ENCODE peak calls at places on chromosomes 1 and 21, in five cellular contexts. One of them, this sample, is unnamed.

GRCh38 chr1:64874664-64875063 is 91.7 kb downstream of the JAK1 start:
- DNase-seq in mesothelial cell of epicardium: no peak
- DNase-seq in colonic mucosa: no peak
- DNase-seq in gastrocnemius medialis: no peak
- DNase-seq in psoas muscle: no peak
- DNase-seq in this sample: no peak

GRCh38 chr1:244836135-244836521 is 670 bp downstream of the COX20 start:
- DNase-seq in colonic mucosa: peak; percentile 42
- DNase-seq in mesothelial cell of epicardium: no peak
- DNase-seq in psoas muscle: no peak
- DNase-seq in gastrocnemius medialis: no peak
- DNase-seq in this sample: peak; percentile 16

GRCh38 chr1:114272593-114272992 is 118.9 kb upstream of the SYT6 start:
- DNase-seq in colonic mucosa: no peak
- DNase-seq in psoas muscle: no peak
- DNase-seq in gastrocnemius medialis: no peak
- DNase-seq in mesothelial cell of epicardium: no peak
- DNase-seq in this sample: no peak

GRCh38 chr1:170145691-170146676 is at the start of gene NTMT2:
- DNase-seq in colonic mucosa: no peak
- DNase-seq in psoas muscle: no peak
- DNase-seq in mesothelial cell of epicardium: no peak
- DNase-seq in gastrocnemius medialis: no peak
- DNase-seq in this sample: no peak

GRCh38 chr1:225642177-225642576 is 10.7 kb downstream of the ENAH start:
- DNase-seq in gastrocnemius medialis: no peak
- DNase-seq in mesothelial cell of epicardium: no peak
- DNase-seq in colonic mucosa: no peak
- DNase-seq in psoas muscle: no peak
- DNase-seq in this sample: no peak

GRCh38 chr1:23100074-23100748 is 68.4 kb downstream of the LUZP1 start:
- DNase-seq in mesothelial cell of epicardium: no peak
- DNase-seq in colonic mucosa: no peak
- DNase-seq in gastrocnemius medialis: peak; percentile 25
- DNase-seq in psoas muscle: no peak
- DNase-seq in this sample: no peak

GRCh38 chr1:9503001-9503675 is 36.1 kb upstream of the SLC25A33 start:
- DNase-seq in mesothelial cell of epicardium: no peak
- DNase-seq in colonic mucosa: no peak
- DNase-seq in gastrocnemius medialis: peak; percentile 96
- DNase-seq in psoas muscle: peak; percentile 54
- DNase-seq in this sample: no peak

GRCh38 chr1:167644551-167644950 is 14.5 kb downstream of the RCSD1 start:
- DNase-seq in colonic mucosa: no peak
- DNase-seq in gastrocnemius medialis: no peak
- DNase-seq in mesothelial cell of epicardium: no peak
- DNase-seq in psoas muscle: no peak
- DNase-seq in this sample: no peak

GRCh38 chr1:61753998-61754508 is 11.8 kb downstream of the PATJ start:
- DNase-seq in gastrocnemius medialis: no peak
- DNase-seq in mesothelial cell of epicardium: no peak
- DNase-seq in psoas muscle: no peak
- DNase-seq in colonic mucosa: no peak
- DNase-seq in this sample: no peak

GRCh38 chr1:221801773-221802516 is 60.1 kb upstream of the DUSP10 start:
- DNase-seq in psoas muscle: no peak
- DNase-seq in colonic mucosa: no peak
- DNase-seq in gastrocnemius medialis: no peak
- DNase-seq in mesothelial cell of epicardium: no peak
- DNase-seq in this sample: no peak

GRCh38 chr1:8674912-8675311 is 142.5 kb downstream of the RERE start:
- DNase-seq in gastrocnemius medialis: no peak
- DNase-seq in mesothelial cell of epicardium: no peak
- DNase-seq in psoas muscle: no peak
- DNase-seq in colonic mucosa: no peak
- DNase-seq in this sample: no peak

GRCh38 chr1:18978706-18979105 is 22.2 kb upstream of the IFFO2 start:
- DNase-seq in colonic mucosa: no peak
- DNase-seq in mesothelial cell of epicardium: no peak
- DNase-seq in psoas muscle: no peak
- DNase-seq in gastrocnemius medialis: peak; percentile 24
- DNase-seq in this sample: no peak

GRCh38 chr21:42262826-42263225 is 43.9 kb downstream of the ABCG1 start:
- DNase-seq in colonic mucosa: peak; percentile 46
- DNase-seq in gastrocnemius medialis: peak; percentile 56
- DNase-seq in mesothelial cell of epicardium: no peak
- DNase-seq in psoas muscle: peak; percentile 83
- DNase-seq in this sample: no peak

GRCh38 chr1:248622491-248623106 is 12.3 kb downstream of the OR2T11 start:
- DNase-seq in psoas muscle: no peak
- DNase-seq in mesothelial cell of epicardium: no peak
- DNase-seq in gastrocnemius medialis: no peak
- DNase-seq in colonic mucosa: no peak
- DNase-seq in this sample: peak; percentile 67
- TF ChIP-seq CTCF in psoas muscle: peak; percentile 52
- TF ChIP-seq CTCF in mesothelial cell of epicardium: peak; percentile 15
- TF ChIP-seq CTCF in gastrocnemius medialis: no peak
- TF ChIP-seq CTCF in colonic mucosa: peak; percentile 50
- TF ChIP-seq CTCF in this sample: peak; percentile 27

GRCh38 chr1:165494949-165495810 is 48.6 kb upstream of the LRRC52 start:
- DNase-seq in mesothelial cell of epicardium: no peak
- DNase-seq in colonic mucosa: no peak
- DNase-seq in gastrocnemius medialis: no peak
- DNase-seq in psoas muscle: no peak
- DNase-seq in this sample: no peak

GRCh38 chr1:165490175-165490574 is 45.2 kb upstream of the RXRG start:
- DNase-seq in gastrocnemius medialis: no peak
- DNase-seq in mesothelial cell of epicardium: no peak
- DNase-seq in psoas muscle: peak; percentile 21
- DNase-seq in colonic mucosa: no peak
- DNase-seq in this sample: no peak

GRCh38 chr1:165496493-165496892 is 47.3 kb upstream of the LRRC52 start:
- DNase-seq in colonic mucosa: no peak
- DNase-seq in mesothelial cell of epicardium: no peak
- DNase-seq in gastrocnemius medialis: no peak
- DNase-seq in psoas muscle: no peak
- DNase-seq in this sample: no peak

GRCh38 chr1:165495811-165496143 is 48.0 kb upstream of the LRRC52 start:
- DNase-seq in psoas muscle: no peak
- DNase-seq in colonic mucosa: no peak
- DNase-seq in mesothelial cell of epicardium: no peak
- DNase-seq in gastrocnemius medialis: no peak
- DNase-seq in this sample: no peak

DNA sequence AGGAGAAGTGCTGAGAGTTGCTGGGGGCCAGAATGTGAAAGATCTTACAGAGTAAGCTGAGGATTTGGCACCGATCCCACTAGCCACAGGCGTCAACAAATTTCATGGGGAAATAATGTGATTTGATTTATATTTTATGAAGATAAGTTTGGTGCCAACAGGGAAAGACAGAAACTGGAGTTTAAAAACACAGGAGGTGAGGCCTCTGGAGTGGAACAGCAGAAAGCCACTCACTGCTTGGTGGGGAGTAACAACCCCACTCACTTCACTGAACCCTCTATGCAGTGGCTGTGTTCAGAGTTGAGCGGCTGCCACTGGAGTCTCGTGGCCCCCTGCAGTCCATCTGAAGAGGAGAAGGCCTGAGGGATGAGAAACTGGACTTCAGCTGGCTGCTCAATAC is 47.9 kb upstream of the RXRG start:
- DNase-seq in colonic mucosa: no peak
- DNase-seq in mesothelial cell of epicardium: no peak
- DNase-seq in gastrocnemius medialis: no peak
- DNase-seq in psoas muscle: no peak
- DNase-seq in this sample: no peak
- TF ChIP-seq CTCF in colonic mucosa: no peak
- TF ChIP-seq CTCF in mesothelial cell of epicardium: no peak
- TF ChIP-seq CTCF in gastrocnemius medialis: no peak
- TF ChIP-seq CTCF in psoas muscle: no peak
- TF ChIP-seq CTCF in this sample: no peak

DNA sequence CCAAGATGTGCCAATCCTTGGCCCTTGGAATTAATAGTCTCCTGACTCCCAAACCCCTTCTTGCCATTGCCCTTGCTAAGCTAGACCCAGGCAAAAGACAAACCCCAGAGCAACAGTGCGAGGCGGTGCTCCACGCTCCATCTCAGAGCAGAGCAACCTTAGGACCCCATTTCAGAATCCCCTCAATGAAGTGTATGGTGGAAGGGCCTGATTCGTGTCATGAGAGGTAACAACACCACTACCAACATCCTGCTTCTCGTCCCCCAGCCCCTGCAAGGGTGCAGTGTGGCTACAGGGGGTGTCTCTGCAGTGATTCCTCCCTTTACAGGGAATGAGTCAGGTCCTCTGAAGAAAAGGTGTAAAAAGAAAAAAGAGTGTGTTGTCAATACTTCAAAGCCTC is 103.9 kb upstream of the IRF2BP2 start:
- DNase-seq in psoas muscle: no peak
- DNase-seq in colonic mucosa: no peak
- DNase-seq in mesothelial cell of epicardium: no peak
- DNase-seq in gastrocnemius medialis: no peak
- DNase-seq in this sample: no peak
- TF ChIP-seq CTCF in psoas muscle: no peak
- TF ChIP-seq CTCF in colonic mucosa: no peak
- TF ChIP-seq CTCF in mesothelial cell of epicardium: no peak
- TF ChIP-seq CTCF in gastrocnemius medialis: no peak
- TF ChIP-seq CTCF in this sample: no peak

GRCh38 chr1:207073906-207074820 is 14.5 kb upstream of the C4BPB start:
- DNase-seq in gastrocnemius medialis: no peak
- DNase-seq in psoas muscle: no peak
- DNase-seq in colonic mucosa: no peak
- DNase-seq in mesothelial cell of epicardium: no peak
- DNase-seq in this sample: no peak
- TF ChIP-seq CTCF in gastrocnemius medialis: no peak
- TF ChIP-seq CTCF in psoas muscle: no peak
- TF ChIP-seq CTCF in colonic mucosa: no peak
- TF ChIP-seq CTCF in mesothelial cell of epicardium: no peak
- TF ChIP-seq CTCF in this sample: no peak

GRCh38 chr1:116819081-116819480 is 64.9 kb downstream of the CD2 start:
- DNase-seq in mesothelial cell of epicardium: no peak
- DNase-seq in psoas muscle: no peak
- DNase-seq in colonic mucosa: no peak
- DNase-seq in gastrocnemius medialis: no peak
- DNase-seq in this sample: no peak

GRCh38 chr1:116820362-116820761 is 66.1 kb downstream of the CD2 start:
- DNase-seq in gastrocnemius medialis: no peak
- DNase-seq in psoas muscle: peak; percentile 16
- DNase-seq in colonic mucosa: no peak
- DNase-seq in mesothelial cell of epicardium: no peak
- DNase-seq in this sample: no peak

GRCh38 chr1:116814935-116815334 is 60.7 kb downstream of the CD2 start:
- DNase-seq in gastrocnemius medialis: no peak
- DNase-seq in psoas muscle: no peak
- DNase-seq in colonic mucosa: no peak
- DNase-seq in mesothelial cell of epicardium: no peak
- DNase-seq in this sample: no peak

GRCh38 chr1:116821763-116822162 is 67.5 kb downstream of the CD2 start:
- DNase-seq in psoas muscle: no peak
- DNase-seq in mesothelial cell of epicardium: no peak
- DNase-seq in gastrocnemius medialis: no peak
- DNase-seq in colonic mucosa: no peak
- DNase-seq in this sample: no peak

DNA sequence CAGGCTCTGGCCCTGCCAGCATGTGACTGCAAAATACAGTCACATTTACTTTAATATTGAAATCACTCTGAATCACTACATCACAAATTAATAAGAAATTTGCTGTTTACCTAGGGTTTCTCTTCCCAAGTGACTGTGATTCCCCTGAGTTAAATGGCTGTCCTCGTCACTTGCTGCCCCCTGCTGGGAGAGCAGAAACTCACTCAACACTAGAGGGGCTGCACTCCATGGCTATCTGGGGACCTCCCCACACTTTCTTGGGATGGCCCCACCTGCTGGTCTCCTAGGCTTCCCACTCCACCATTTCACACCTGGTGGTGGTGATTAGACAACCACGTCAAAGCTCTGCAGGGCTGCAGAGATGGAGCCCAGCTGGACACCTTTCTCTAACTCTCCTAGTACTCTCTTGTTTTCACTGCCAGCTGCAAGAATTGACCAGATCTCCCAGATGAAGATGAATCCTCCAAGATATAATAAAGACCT is 63.4 kb downstream of the CD2 start:
- DNase-seq in mesothelial cell of epicardium: no peak
- DNase-seq in gastrocnemius medialis: no peak
- DNase-seq in psoas muscle: no peak
- DNase-seq in colonic mucosa: peak; percentile 52
- DNase-seq in this sample: peak; percentile 65
- TF ChIP-seq CTCF in mesothelial cell of epicardium: no peak
- TF ChIP-seq CTCF in gastrocnemius medialis: no peak
- TF ChIP-seq CTCF in psoas muscle: peak; percentile 28
- TF ChIP-seq CTCF in colonic mucosa: peak; percentile 57
- TF ChIP-seq CTCF in this sample: peak; percentile 60

GRCh38 chr1:236997882-236998281 is 6.4 kb downstream of the MT1HL1 start:
- DNase-seq in psoas muscle: no peak
- DNase-seq in gastrocnemius medialis: no peak
- DNase-seq in colonic mucosa: no peak
- DNase-seq in mesothelial cell of epicardium: no peak
- DNase-seq in this sample: no peak
- TF ChIP-seq CTCF in psoas muscle: no peak
- TF ChIP-seq CTCF in gastrocnemius medialis: no peak
- TF ChIP-seq CTCF in colonic mucosa: no peak
- TF ChIP-seq CTCF in mesothelial cell of epicardium: no peak
- TF ChIP-seq CTCF in this sample: no peak

GRCh38 chr21:39456665-39457064 is 4.9 kb downstream of the SH3BGR start:
- DNase-seq in mesothelial cell of epicardium: no peak
- DNase-seq in colonic mucosa: no peak
- DNase-seq in gastrocnemius medialis: no peak
- DNase-seq in psoas muscle: no peak
- DNase-seq in this sample: no peak
- TF ChIP-seq CTCF in mesothelial cell of epicardium: peak; percentile 56
- TF ChIP-seq CTCF in colonic mucosa: no peak
- TF ChIP-seq CTCF in gastrocnemius medialis: peak; percentile 32
- TF ChIP-seq CTCF in psoas muscle: peak; percentile 42
- TF ChIP-seq CTCF in this sample: no peak